ENCODE peak calls at places on chromosomes 5 and 9, in four cellular contexts. G is choroid plexus epithelial cell, A is body of pancreas, K is AG04449. S is an unnamed sample.

GRCh38 chr9:82922686-82923085 is 140.3 kb downstream of the RASEF start:
- DNase-seq in A (no peak), K (no peak), G (peak), S (no peak)

GRCh38 chr5:54243483-54244080 is 66.8 kb downstream of the ARL15 start:
- DNase-seq in K (no peak), G (peak), A (peak), S (no peak)

GRCh38 chr5:61342066-61342465 is 10.0 kb downstream of the ZSWIM6 start:
- DNase-seq in G (no peak), A (no peak), K (no peak), S (no peak)

GRCh38 chr5:53069626-53070025 is 39.9 kb downstream of the MOCS2 start:
- DNase-seq in K (no peak), A (no peak), G (peak), S (peak)

GRCh38 chr9:115633099-115633498 is 515.1 kb upstream of the TNC start:
- DNase-seq in G (peak), A (no peak), K (no peak), S (no peak)

GRCh38 chr5:158478139-158478538 is 619.2 kb upstream of the CLINT1 start:
- DNase-seq in K (no peak), A (no peak), G (no peak), S (no peak)

GRCh38 chr9:128627127-128627715 is 29.4 kb downstream of the DYNC2I2 start:
- DNase-seq in K (no peak), G (no peak), A (no peak), S (no peak)

GRCh38 chr5:153672347-153673090 is 182.0 kb downstream of the GRIA1 start:
- DNase-seq in A (no peak), K (no peak), G (no peak), S (no peak)

GRCh38 chr9:131676431-131676972 is 63.4 kb downstream of the RAPGEF1 start:
- DNase-seq in A (no peak), K (no peak), G (no peak), S (no peak)

GRCh38 chr5:71631070-71631469 is 43.9 kb downstream of the MCCC2 start:
- DNase-seq in A (no peak), K (no peak), G (no peak), S (no peak)

GRCh38 chr9:121902483-121903135 is 190.5 kb downstream of the TTLL11 start:
- DNase-seq in A (no peak), G (peak), K (peak), S (peak)

GRCh38 chr5:179806250-179807045 is at the start of gene MGAT4B:
- DNase-seq in A (peak), K (no peak), G (peak), S (peak)

GRCh38 chr5:149221326-149221725 is 50.3 kb upstream of the AFAP1L1 start:
- DNase-seq in G (peak), A (no peak), K (no peak), S (no peak)

GRCh38 chr9:124590886-124591641 is 83.9 kb upstream of the NR5A1 start:
- DNase-seq in K (no peak), A (peak), G (no peak), S (no peak)

GRCh38 chr5:88743231-88743879 is 139.6 kb downstream of the MEF2C start:
- DNase-seq in G (peak), A (no peak), K (no peak), S (no peak)

GRCh38 chr9:79858509-79858908 is 286.7 kb downstream of the TLE4 start:
- DNase-seq in G (peak), A (peak), K (no peak), S (no peak)

GRCh38 chr9:130932220-130933069 is 6.6 kb downstream of the FIBCD1 start:
- DNase-seq in K (no peak), A (no peak), G (no peak), S (no peak)

GRCh38 chr5:136141561-136141960 is 8.9 kb downstream of the SMAD5 start:
- DNase-seq in K (no peak), G (no peak), A (no peak), S (no peak)

GRCh38 chr9:81083821-81084512 is 605.4 kb downstream of the TLE1 start:
- DNase-seq in A (no peak), G (peak), K (peak), S (no peak)

GRCh38 chr5:53480474-53481353 is at the start of gene FST:
- DNase-seq in A (peak), G (peak), K (no peak), S (no peak)

GRCh38 chr5:104914536-104915070 is 1352.0 kb upstream of the NUDT12 start:
- DNase-seq in G (no peak), K (no peak), A (no peak), S (no peak)

GRCh38 chr9:94950040-94950732 is 223.7 kb downstream of the AOPEP start:
- DNase-seq in G (no peak), K (no peak), A (peak), S (no peak)

GRCh38 chr5:8848997-8849585 is 696.8 kb downstream of the SEMA5A start:
- DNase-seq in A (no peak), K (peak), G (peak), S (peak)

GRCh38 chr9:13386324-13386723 is 106.8 kb upstream of the MPDZ start:
- DNase-seq in A (no peak), K (no peak), G (no peak), S (no peak)

GRCh38 chr5:95983067-95983466 is 21.4 kb upstream of the ELL2 start:
- DNase-seq in K (no peak), G (no peak), A (no peak), S (no peak)

GRCh38 chr9:111925784-111926183 is 29.2 kb downstream of the UGCG start:
- DNase-seq in K (no peak), G (peak), A (no peak), S (no peak)

GRCh38 chr5:167348286-167348926 is 943.0 kb upstream of the WWC1 start:
- DNase-seq in K (no peak), G (no peak), A (no peak), S (peak)

GRCh38 chr9:88387733-88388202 is 476 bp upstream of the SPIN1 start:
- DNase-seq in A (peak), K (no peak), G (peak), S (no peak)

GRCh38 chr5:106862450-106863193 is 808.1 kb downstream of the EFNA5 start:
- DNase-seq in G (peak), K (no peak), A (no peak), S (peak)

GRCh38 chr5:134263801-134264200 is 37.9 kb upstream of the PPP2CA start:
- DNase-seq in A (no peak), K (no peak), G (no peak), S (no peak)

GRCh38 chr9:83166369-83166768 is 103.4 kb upstream of the RASEF start:
- DNase-seq in K (no peak), G (no peak), A (peak), S (no peak)

GRCh38 chr9:115808695-115809094 is 344.9 kb upstream of the PAPPA start:
- DNase-seq in G (peak), A (no peak), K (no peak), S (peak)

GRCh38 chr9:36450110-36450732 is 50.2 kb upstream of the RNF38 start:
- DNase-seq in A (peak), G (peak), K (peak), S (no peak)

GRCh38 chr9:121700165-121700830 is 48.9 kb downstream of the DAB2IP start:
- DNase-seq in A (peak), K (no peak), G (peak), S (no peak)

GRCh38 chr9:137219757-137220316 is 2.2 kb downstream of the RNF208 start:
- DNase-seq in K (no peak), G (no peak), A (no peak), S (no peak)

GRCh38 chr9:77939149-77939668 is 92.4 kb downstream of the GNAQ start:
- DNase-seq in K (no peak), A (no peak), G (peak), S (no peak)

GRCh38 chr5:14472986-14473567 is 108.5 kb upstream of the OTULINL start:
- DNase-seq in G (no peak), A (no peak), K (no peak), S (no peak)

GRCh38 chr5:151148583-151148982 is 9.0 kb downstream of the ANXA6 start:
- DNase-seq in G (no peak), K (no peak), A (no peak), S (no peak)

DNA sequence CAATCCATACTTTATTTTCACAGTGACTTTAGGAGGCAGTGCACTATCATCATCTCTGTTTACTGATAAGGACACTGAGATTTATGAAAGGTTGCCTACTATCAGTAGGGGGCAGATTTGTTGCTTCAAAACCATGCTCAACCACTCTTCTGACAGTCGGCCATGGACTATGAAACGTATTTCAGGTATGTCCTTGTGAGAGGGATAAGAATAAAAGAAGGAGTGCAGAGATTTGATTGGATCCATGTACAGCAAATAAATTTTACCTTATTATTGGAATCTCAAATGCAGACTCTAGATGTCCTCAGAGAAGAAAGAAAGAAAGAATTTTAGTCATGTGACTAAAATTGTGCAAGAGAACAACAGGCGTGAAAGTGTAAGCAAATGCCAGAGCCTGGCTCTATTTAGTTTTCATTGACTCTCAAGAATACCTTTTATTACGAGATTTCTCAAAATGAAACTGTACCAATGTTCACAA is 296.6 kb upstream of the RASA1 start:
- DNase-seq in K (no peak), G (peak), A (no peak), S (no peak)
- H3K4me3 ChIP-seq in K (no peak), G (no peak), A (no peak), S (no peak)

GRCh38 chr9:107488400-107489143 is 997 bp downstream of the KLF4 start:
- DNase-seq in G (peak), A (peak), K (no peak), S (no peak)

GRCh38 chr9:107491081-107492053 is 1.8 kb upstream of the KLF4 start:
- DNase-seq in G (peak), A (peak), K (no peak), S (no peak)

GRCh38 chr9:107489687-107490605 is at the start of gene KLF4:
- DNase-seq in G (peak), K (peak), A (peak), S (peak)

GRCh38 chr9:107487521-107488399 is 1.8 kb downstream of the KLF4 start:
- DNase-seq in A (peak), G (peak), K (no peak), S (no peak)

GRCh38 chr9:107489144-107489673 is 360 bp downstream of the KLF4 start:
- DNase-seq in K (no peak), A (no peak), G (no peak), S (no peak)
- H3K4me3 ChIP-seq in K (peak), A (peak), G (peak), S (peak)

GRCh38 chr5:115956957-115957356 is 5.3 kb upstream of the LVRN start:
- DNase-seq in A (no peak), G (no peak), K (no peak), S (no peak)

GRCh38 chr5:115961413-115962238 is 649 bp upstream of the LVRN start:
- DNase-seq in G (no peak), A (no peak), K (no peak), S (no peak)

GRCh38 chr5:115963566-115963965 is 1.3 kb downstream of the LVRN start:
- DNase-seq in G (peak), K (no peak), A (no peak), S (no peak)

GRCh38 chr5:115962565-115963402 is 509 bp downstream of the LVRN start:
- DNase-seq in K (no peak), A (peak), G (no peak), S (no peak)

DNA sequence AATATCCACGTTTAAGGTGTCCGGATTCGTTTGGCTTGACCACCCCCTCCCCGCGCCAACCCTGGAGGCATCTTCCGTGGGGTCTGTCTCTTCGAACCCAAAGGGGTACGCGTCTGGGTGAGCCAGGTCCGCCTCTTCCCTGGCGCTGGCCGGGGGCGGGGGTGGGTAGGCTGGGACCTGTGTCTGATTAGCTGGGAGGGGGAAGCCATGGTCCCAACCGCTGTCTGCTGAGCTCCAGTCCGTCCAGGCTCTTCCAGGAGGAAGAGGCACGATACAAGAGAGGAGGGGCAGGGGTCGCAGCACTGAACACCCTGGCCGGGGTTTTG is at the start of gene LVRN:
- DNase-seq in K (no peak), G (no peak), A (no peak), S (no peak)
- H3K4me3 ChIP-seq in K (peak), G (peak), A (peak), S (peak)

GRCh38 chr5:58360794-58361193 is 99.1 kb downstream of the PLK2 start:
- DNase-seq in A (no peak), G (no peak), K (no peak), S (no peak)
- H3K4me3 ChIP-seq in A (no peak), G (no peak), K (no peak), S (no peak)

GRCh38 chr5:143395638-143396352 is 7.7 kb downstream of the NR3C1 start:
- DNase-seq in A (no peak), G (no peak), K (no peak), S (no peak)

GRCh38 chr5:143398451-143399237 is 4.8 kb downstream of the NR3C1 start:
- DNase-seq in K (no peak), G (peak), A (no peak), S (no peak)

GRCh38 chr5:143398053-143398355 is 5.5 kb downstream of the NR3C1 start:
- DNase-seq in G (no peak), A (no peak), K (no peak), S (no peak)

GRCh38 chr5:143397302-143398052 is 6.0 kb downstream of the NR3C1 start:
- DNase-seq in G (no peak), A (no peak), K (no peak), S (no peak)

GRCh38 chr5:143396353-143396940 is 7.0 kb downstream of the NR3C1 start:
- DNase-seq in A (no peak), G (no peak), K (no peak), S (no peak)
- H3K4me3 ChIP-seq in A (no peak), G (peak), K (no peak), S (peak)

GRCh38 chr9:129708799-129709198 is 43.4 kb downstream of the PRRX2 start:
- DNase-seq in G (no peak), A (no peak), K (no peak), S (no peak)

GRCh38 chr9:129714393-129715051 is 38.3 kb downstream of the PTGES start:
- DNase-seq in K (no peak), G (no peak), A (no peak), S (no peak)

GRCh38 chr9:129716091-129716490 is 36.8 kb downstream of the PTGES start:
- DNase-seq in A (no peak), K (no peak), G (peak), S (no peak)

GRCh38 chr9:129709471-129710460 is 43.1 kb downstream of the PTGES start:
- DNase-seq in A (no peak), K (no peak), G (no peak), S (no peak)

DNA sequence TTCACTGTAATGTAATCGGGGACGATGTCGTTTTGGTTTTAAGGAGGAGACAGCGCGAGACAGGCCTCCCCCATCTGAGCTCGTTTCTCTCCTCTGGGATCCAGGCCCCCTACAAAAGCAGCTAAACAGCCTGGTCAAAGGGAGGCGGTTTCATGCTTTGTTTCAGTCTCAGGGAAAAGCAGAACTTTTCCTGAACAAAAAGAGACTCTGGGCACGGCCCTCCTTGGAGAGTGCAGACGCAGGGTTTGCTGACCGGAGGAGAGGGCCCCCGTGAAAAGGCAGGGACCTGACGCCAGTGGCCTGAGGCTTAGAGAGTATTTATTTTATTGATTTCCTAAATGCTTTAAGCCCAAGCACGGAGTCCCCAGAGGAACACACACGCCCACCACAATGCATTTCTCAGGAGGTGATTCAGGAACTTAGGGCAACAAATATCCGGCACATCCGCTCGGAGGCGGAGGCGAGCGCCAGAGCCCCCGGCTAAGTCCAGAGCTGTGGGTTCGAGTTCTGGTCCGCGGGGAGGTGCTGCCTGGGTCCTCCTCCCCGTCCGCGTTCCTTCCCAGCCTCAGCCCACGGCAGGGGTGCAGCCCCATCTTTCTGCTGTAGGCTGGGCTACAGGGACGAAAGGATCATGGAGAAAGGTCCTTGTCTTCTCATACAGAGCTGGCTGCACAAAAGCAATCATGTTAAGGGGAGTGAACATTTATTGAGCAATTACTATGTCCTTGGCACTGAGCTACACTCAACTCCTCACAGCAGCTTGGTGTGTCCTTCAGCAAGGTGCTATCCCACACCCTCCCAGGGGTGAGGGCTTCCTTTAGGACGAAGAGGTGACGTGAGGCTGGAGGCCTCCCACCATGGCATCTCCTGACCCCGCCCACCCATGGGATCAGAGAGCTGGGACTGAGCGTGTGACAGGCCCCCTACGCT is 40.0 kb downstream of the PTGES start:
- DNase-seq in K (peak), G (peak), A (no peak), S (peak)
- H3K4me3 ChIP-seq in K (peak), G (peak), A (no peak), S (peak)